ENCODE peak calls at places on chromosomes 11 and 22, in eight cellular contexts. One of them, this sample, is unnamed.

GRCh38 chr11:63599211-63600122 is 14.8 kb downstream of the PLAAT3 start:
- DNase-seq in activated naive CD8-positive, alpha-beta T cell treated with anti-CD3 and anti-CD28 coated beads, Interleukin-2, amount 50 U/mL, for 24 hours: no peak
- DNase-seq in effector memory CD4-positive, alpha-beta T cell: no peak
- DNase-seq in AG08396: peak; percentile 89
- DNase-seq in effector memory CD8-positive, alpha-beta T cell: no peak
- DNase-seq in lung: no peak
- DNase-seq in fibroblast of the aortic adventitia: peak; percentile 67
- DNase-seq in psoas muscle: no peak
- DNase-seq in this sample: no peak

GRCh38 chr11:18011633-18012313 is 1.1 kb downstream of the SERGEF start:
- DNase-seq in AG08396: no peak
- DNase-seq in effector memory CD8-positive, alpha-beta T cell: no peak
- DNase-seq in fibroblast of the aortic adventitia: peak; percentile 3
- DNase-seq in effector memory CD4-positive, alpha-beta T cell: no peak
- DNase-seq in activated naive CD8-positive, alpha-beta T cell treated with anti-CD3 and anti-CD28 coated beads, Interleukin-2, amount 50 U/mL, for 24 hours: peak; percentile 4
- DNase-seq in psoas muscle: peak; percentile 46
- DNase-seq in lung: no peak
- DNase-seq in this sample: no peak

GRCh38 chr11:32817181-32817842 is 12.4 kb upstream of the PRRG4 start:
- DNase-seq in activated naive CD8-positive, alpha-beta T cell treated with anti-CD3 and anti-CD28 coated beads, Interleukin-2, amount 50 U/mL, for 24 hours: no peak
- DNase-seq in lung: no peak
- DNase-seq in AG08396: no peak
- DNase-seq in effector memory CD4-positive, alpha-beta T cell: no peak
- DNase-seq in effector memory CD8-positive, alpha-beta T cell: no peak
- DNase-seq in fibroblast of the aortic adventitia: no peak
- DNase-seq in psoas muscle: no peak
- DNase-seq in this sample: no peak

GRCh38 chr22:32628626-32629587 is 154.3 kb downstream of the FBXO7 start:
- DNase-seq in fibroblast of the aortic adventitia: peak; percentile 53
- DNase-seq in AG08396: no peak
- DNase-seq in lung: no peak
- DNase-seq in psoas muscle: no peak
- DNase-seq in effector memory CD8-positive, alpha-beta T cell: no peak
- DNase-seq in activated naive CD8-positive, alpha-beta T cell treated with anti-CD3 and anti-CD28 coated beads, Interleukin-2, amount 50 U/mL, for 24 hours: no peak
- DNase-seq in effector memory CD4-positive, alpha-beta T cell: no peak
- DNase-seq in this sample: no peak

GRCh38 chr11:34149786-34150185 is 44.4 kb downstream of the NAT10 start:
- DNase-seq in activated naive CD8-positive, alpha-beta T cell treated with anti-CD3 and anti-CD28 coated beads, Interleukin-2, amount 50 U/mL, for 24 hours: no peak
- DNase-seq in fibroblast of the aortic adventitia: peak; percentile 13
- DNase-seq in psoas muscle: peak; percentile 59
- DNase-seq in AG08396: peak; percentile 53
- DNase-seq in effector memory CD8-positive, alpha-beta T cell: no peak
- DNase-seq in lung: no peak
- DNase-seq in effector memory CD4-positive, alpha-beta T cell: no peak
- DNase-seq in this sample: no peak

GRCh38 chr11:76628408-76628947 is 42.1 kb downstream of the LRRC32 start:
- DNase-seq in AG08396: no peak
- DNase-seq in effector memory CD4-positive, alpha-beta T cell: no peak
- DNase-seq in effector memory CD8-positive, alpha-beta T cell: no peak
- DNase-seq in activated naive CD8-positive, alpha-beta T cell treated with anti-CD3 and anti-CD28 coated beads, Interleukin-2, amount 50 U/mL, for 24 hours: peak; percentile 85
- DNase-seq in fibroblast of the aortic adventitia: no peak
- DNase-seq in psoas muscle: no peak
- DNase-seq in lung: no peak
- DNase-seq in this sample: no peak

GRCh38 chr11:64577202-64577601 is 13.8 kb upstream of the SLC22A12 start:
- DNase-seq in fibroblast of the aortic adventitia: no peak
- DNase-seq in AG08396: no peak
- DNase-seq in effector memory CD4-positive, alpha-beta T cell: no peak
- DNase-seq in lung: no peak
- DNase-seq in effector memory CD8-positive, alpha-beta T cell: no peak
- DNase-seq in psoas muscle: no peak
- DNase-seq in activated naive CD8-positive, alpha-beta T cell treated with anti-CD3 and anti-CD28 coated beads, Interleukin-2, amount 50 U/mL, for 24 hours: no peak
- DNase-seq in this sample: no peak

GRCh38 chr22:50676211-50676636 is 3.6 kb downstream of the SHANK3 start:
- DNase-seq in lung: no peak
- DNase-seq in AG08396: no peak
- DNase-seq in effector memory CD8-positive, alpha-beta T cell: no peak
- DNase-seq in effector memory CD4-positive, alpha-beta T cell: no peak
- DNase-seq in fibroblast of the aortic adventitia: no peak
- DNase-seq in psoas muscle: no peak
- DNase-seq in activated naive CD8-positive, alpha-beta T cell treated with anti-CD3 and anti-CD28 coated beads, Interleukin-2, amount 50 U/mL, for 24 hours: no peak
- DNase-seq in this sample: no peak

GRCh38 chr11:128757886-128758612 is 64.2 kb downstream of the FLI1 start:
- DNase-seq in lung: no peak
- DNase-seq in psoas muscle: no peak
- DNase-seq in activated naive CD8-positive, alpha-beta T cell treated with anti-CD3 and anti-CD28 coated beads, Interleukin-2, amount 50 U/mL, for 24 hours: peak; percentile 70
- DNase-seq in fibroblast of the aortic adventitia: no peak
- DNase-seq in effector memory CD8-positive, alpha-beta T cell: no peak
- DNase-seq in effector memory CD4-positive, alpha-beta T cell: no peak
- DNase-seq in AG08396: no peak
- DNase-seq in this sample: no peak

GRCh38 chr11:64859542-64860414 is 15.3 kb upstream of the CDC42BPG start:
- DNase-seq in effector memory CD8-positive, alpha-beta T cell: peak; percentile 56
- DNase-seq in fibroblast of the aortic adventitia: no peak
- DNase-seq in activated naive CD8-positive, alpha-beta T cell treated with anti-CD3 and anti-CD28 coated beads, Interleukin-2, amount 50 U/mL, for 24 hours: peak; percentile 64
- DNase-seq in psoas muscle: no peak
- DNase-seq in AG08396: no peak
- DNase-seq in lung: no peak
- DNase-seq in effector memory CD4-positive, alpha-beta T cell: peak; percentile 46
- DNase-seq in this sample: no peak

GRCh38 chr11:128506999-128507591 is 80.3 kb downstream of the ETS1 start:
- DNase-seq in AG08396: peak; percentile 81
- DNase-seq in effector memory CD4-positive, alpha-beta T cell: peak; percentile 44
- DNase-seq in activated naive CD8-positive, alpha-beta T cell treated with anti-CD3 and anti-CD28 coated beads, Interleukin-2, amount 50 U/mL, for 24 hours: peak; percentile 63
- DNase-seq in lung: peak; percentile 77
- DNase-seq in effector memory CD8-positive, alpha-beta T cell: no peak
- DNase-seq in fibroblast of the aortic adventitia: peak; percentile 98
- DNase-seq in psoas muscle: peak; percentile 96
- DNase-seq in this sample: no peak

GRCh38 chr11:14347494-14347893 is 11.5 kb downstream of the RRAS2 start:
- DNase-seq in psoas muscle: no peak
- DNase-seq in fibroblast of the aortic adventitia: no peak
- DNase-seq in lung: no peak
- DNase-seq in activated naive CD8-positive, alpha-beta T cell treated with anti-CD3 and anti-CD28 coated beads, Interleukin-2, amount 50 U/mL, for 24 hours: no peak
- DNase-seq in AG08396: no peak
- DNase-seq in effector memory CD8-positive, alpha-beta T cell: no peak
- DNase-seq in effector memory CD4-positive, alpha-beta T cell: no peak
- DNase-seq in this sample: no peak

GRCh38 chr11:17572791-17573460 is 25.9 kb downstream of the OTOG start:
- DNase-seq in effector memory CD8-positive, alpha-beta T cell: no peak
- DNase-seq in psoas muscle: no peak
- DNase-seq in fibroblast of the aortic adventitia: no peak
- DNase-seq in lung: no peak
- DNase-seq in effector memory CD4-positive, alpha-beta T cell: no peak
- DNase-seq in activated naive CD8-positive, alpha-beta T cell treated with anti-CD3 and anti-CD28 coated beads, Interleukin-2, amount 50 U/mL, for 24 hours: no peak
- DNase-seq in AG08396: no peak
- DNase-seq in this sample: no peak

GRCh38 chr11:705646-706438 is at the start of gene EPS8L2:
- DNase-seq in psoas muscle: no peak
- DNase-seq in effector memory CD4-positive, alpha-beta T cell: no peak
- DNase-seq in activated naive CD8-positive, alpha-beta T cell treated with anti-CD3 and anti-CD28 coated beads, Interleukin-2, amount 50 U/mL, for 24 hours: no peak
- DNase-seq in fibroblast of the aortic adventitia: no peak
- DNase-seq in effector memory CD8-positive, alpha-beta T cell: no peak
- DNase-seq in lung: peak; percentile 77
- DNase-seq in AG08396: no peak
- DNase-seq in this sample: no peak

GRCh38 chr11:10701982-10702381 is 8.4 kb upstream of the IRAG1 start:
- DNase-seq in fibroblast of the aortic adventitia: peak; percentile 57
- DNase-seq in effector memory CD8-positive, alpha-beta T cell: no peak
- DNase-seq in activated naive CD8-positive, alpha-beta T cell treated with anti-CD3 and anti-CD28 coated beads, Interleukin-2, amount 50 U/mL, for 24 hours: no peak
- DNase-seq in effector memory CD4-positive, alpha-beta T cell: no peak
- DNase-seq in psoas muscle: no peak
- DNase-seq in AG08396: no peak
- DNase-seq in lung: no peak
- DNase-seq in this sample: no peak

GRCh38 chr11:2091786-2092463 is 47.3 kb downstream of the IGF2 start:
- DNase-seq in psoas muscle: peak; percentile 46
- DNase-seq in fibroblast of the aortic adventitia: no peak
- DNase-seq in activated naive CD8-positive, alpha-beta T cell treated with anti-CD3 and anti-CD28 coated beads, Interleukin-2, amount 50 U/mL, for 24 hours: no peak
- DNase-seq in lung: no peak
- DNase-seq in AG08396: no peak
- DNase-seq in effector memory CD8-positive, alpha-beta T cell: no peak
- DNase-seq in effector memory CD4-positive, alpha-beta T cell: no peak
- DNase-seq in this sample: no peak

GRCh38 chr11:125674210-125674609 is 6.4 kb downstream of the ACRV1 start:
- DNase-seq in lung: no peak
- DNase-seq in psoas muscle: no peak
- DNase-seq in activated naive CD8-positive, alpha-beta T cell treated with anti-CD3 and anti-CD28 coated beads, Interleukin-2, amount 50 U/mL, for 24 hours: no peak
- DNase-seq in AG08396: no peak
- DNase-seq in effector memory CD4-positive, alpha-beta T cell: no peak
- DNase-seq in effector memory CD8-positive, alpha-beta T cell: no peak
- DNase-seq in fibroblast of the aortic adventitia: no peak
- DNase-seq in this sample: no peak

GRCh38 chr22:50179937-50180726 is 5.6 kb upstream of the TRABD start:
- DNase-seq in effector memory CD4-positive, alpha-beta T cell: no peak
- DNase-seq in activated naive CD8-positive, alpha-beta T cell treated with anti-CD3 and anti-CD28 coated beads, Interleukin-2, amount 50 U/mL, for 24 hours: no peak
- DNase-seq in effector memory CD8-positive, alpha-beta T cell: no peak
- DNase-seq in fibroblast of the aortic adventitia: no peak
- DNase-seq in AG08396: no peak
- DNase-seq in lung: no peak
- DNase-seq in psoas muscle: peak; percentile 48
- DNase-seq in this sample: no peak

GRCh38 chr11:44627911-44628729 is 62.7 kb downstream of the CD82 start:
- DNase-seq in lung: peak; percentile 46
- DNase-seq in effector memory CD8-positive, alpha-beta T cell: peak; percentile 0
- DNase-seq in effector memory CD4-positive, alpha-beta T cell: no peak
- DNase-seq in activated naive CD8-positive, alpha-beta T cell treated with anti-CD3 and anti-CD28 coated beads, Interleukin-2, amount 50 U/mL, for 24 hours: no peak
- DNase-seq in fibroblast of the aortic adventitia: peak; percentile 34
- DNase-seq in psoas muscle: peak; percentile 87
- DNase-seq in AG08396: peak; percentile 62
- DNase-seq in this sample: no peak

GRCh38 chr11:57323503-57324153 is 1.1 kb downstream of the TNKS1BP1 start:
- DNase-seq in effector memory CD8-positive, alpha-beta T cell: no peak
- DNase-seq in lung: no peak
- DNase-seq in psoas muscle: peak; percentile 61
- DNase-seq in activated naive CD8-positive, alpha-beta T cell treated with anti-CD3 and anti-CD28 coated beads, Interleukin-2, amount 50 U/mL, for 24 hours: no peak
- DNase-seq in fibroblast of the aortic adventitia: peak; percentile 50
- DNase-seq in effector memory CD4-positive, alpha-beta T cell: no peak
- DNase-seq in AG08396: peak; percentile 54
- DNase-seq in this sample: no peak

GRCh38 chr11:133999355-133999754 is 42.6 kb upstream of the IGSF9B start:
- DNase-seq in effector memory CD4-positive, alpha-beta T cell: no peak
- DNase-seq in AG08396: no peak
- DNase-seq in effector memory CD8-positive, alpha-beta T cell: no peak
- DNase-seq in lung: no peak
- DNase-seq in psoas muscle: no peak
- DNase-seq in activated naive CD8-positive, alpha-beta T cell treated with anti-CD3 and anti-CD28 coated beads, Interleukin-2, amount 50 U/mL, for 24 hours: no peak
- DNase-seq in fibroblast of the aortic adventitia: no peak
- DNase-seq in this sample: no peak

GRCh38 chr11:62120466-62120865 is 3.3 kb upstream of the INCENP start:
- DNase-seq in fibroblast of the aortic adventitia: no peak
- DNase-seq in AG08396: no peak
- DNase-seq in lung: no peak
- DNase-seq in effector memory CD8-positive, alpha-beta T cell: no peak
- DNase-seq in psoas muscle: no peak
- DNase-seq in activated naive CD8-positive, alpha-beta T cell treated with anti-CD3 and anti-CD28 coated beads, Interleukin-2, amount 50 U/mL, for 24 hours: no peak
- DNase-seq in effector memory CD4-positive, alpha-beta T cell: no peak
- DNase-seq in this sample: no peak

GRCh38 chr11:65555693-65556231 is 2.4 kb downstream of the LTBP3 start:
- DNase-seq in AG08396: peak; percentile 89
- DNase-seq in psoas muscle: peak; percentile 83
- DNase-seq in fibroblast of the aortic adventitia: peak; percentile 76
- DNase-seq in lung: no peak
- DNase-seq in activated naive CD8-positive, alpha-beta T cell treated with anti-CD3 and anti-CD28 coated beads, Interleukin-2, amount 50 U/mL, for 24 hours: no peak
- DNase-seq in effector memory CD4-positive, alpha-beta T cell: no peak
- DNase-seq in effector memory CD8-positive, alpha-beta T cell: no peak
- DNase-seq in this sample: no peak

GRCh38 chr11:2990617-2991476 is 1.3 kb downstream of the NAP1L4 start:
- DNase-seq in AG08396: no peak
- DNase-seq in lung: no peak
- DNase-seq in effector memory CD8-positive, alpha-beta T cell: no peak
- DNase-seq in fibroblast of the aortic adventitia: no peak
- DNase-seq in activated naive CD8-positive, alpha-beta T cell treated with anti-CD3 and anti-CD28 coated beads, Interleukin-2, amount 50 U/mL, for 24 hours: peak; percentile 49
- DNase-seq in effector memory CD4-positive, alpha-beta T cell: no peak
- DNase-seq in psoas muscle: no peak
- DNase-seq in this sample: no peak

GRCh38 chr11:2653930-2654739 is 45.7 kb downstream of the KCNQ1OT1 start:
- DNase-seq in fibroblast of the aortic adventitia: no peak
- DNase-seq in effector memory CD4-positive, alpha-beta T cell: no peak
- DNase-seq in lung: no peak
- DNase-seq in AG08396: peak; percentile 5
- DNase-seq in activated naive CD8-positive, alpha-beta T cell treated with anti-CD3 and anti-CD28 coated beads, Interleukin-2, amount 50 U/mL, for 24 hours: no peak
- DNase-seq in effector memory CD8-positive, alpha-beta T cell: no peak
- DNase-seq in psoas muscle: peak; percentile 64
- DNase-seq in this sample: no peak

GRCh38 chr22:44348963-44349950 is 36.5 kb upstream of the SHISAL1 start:
- DNase-seq in lung: no peak
- DNase-seq in effector memory CD8-positive, alpha-beta T cell: no peak
- DNase-seq in AG08396: no peak
- DNase-seq in fibroblast of the aortic adventitia: no peak
- DNase-seq in effector memory CD4-positive, alpha-beta T cell: no peak
- DNase-seq in psoas muscle: no peak
- DNase-seq in activated naive CD8-positive, alpha-beta T cell treated with anti-CD3 and anti-CD28 coated beads, Interleukin-2, amount 50 U/mL, for 24 hours: no peak
- DNase-seq in this sample: no peak

GRCh38 chr22:28773461-28773867 is 969 bp downstream of the CCDC117 start:
- DNase-seq in fibroblast of the aortic adventitia: peak; percentile 41
- DNase-seq in effector memory CD4-positive, alpha-beta T cell: no peak
- DNase-seq in lung: no peak
- DNase-seq in effector memory CD8-positive, alpha-beta T cell: no peak
- DNase-seq in psoas muscle: no peak
- DNase-seq in activated naive CD8-positive, alpha-beta T cell treated with anti-CD3 and anti-CD28 coated beads, Interleukin-2, amount 50 U/mL, for 24 hours: no peak
- DNase-seq in AG08396: peak; percentile 69
- DNase-seq in this sample: no peak

GRCh38 chr11:127564803-127565202 is 564.2 kb upstream of the KIRREL3 start:
- DNase-seq in AG08396: no peak
- DNase-seq in effector memory CD8-positive, alpha-beta T cell: no peak
- DNase-seq in fibroblast of the aortic adventitia: no peak
- DNase-seq in psoas muscle: no peak
- DNase-seq in lung: no peak
- DNase-seq in activated naive CD8-positive, alpha-beta T cell treated with anti-CD3 and anti-CD28 coated beads, Interleukin-2, amount 50 U/mL, for 24 hours: no peak
- DNase-seq in effector memory CD4-positive, alpha-beta T cell: no peak
- DNase-seq in this sample: no peak

GRCh38 chr11:83070878-83071640 is 638 bp downstream of the RAB30 start:
- DNase-seq in fibroblast of the aortic adventitia: peak; percentile 41
- DNase-seq in effector memory CD4-positive, alpha-beta T cell: no peak
- DNase-seq in activated naive CD8-positive, alpha-beta T cell treated with anti-CD3 and anti-CD28 coated beads, Interleukin-2, amount 50 U/mL, for 24 hours: peak; percentile 46
- DNase-seq in lung: no peak
- DNase-seq in psoas muscle: peak; percentile 76
- DNase-seq in AG08396: peak; percentile 20
- DNase-seq in effector memory CD8-positive, alpha-beta T cell: peak; percentile 12
- DNase-seq in this sample: peak; percentile 30

This sample was measured in NT2/D1.